ENCODE peak calls at places on chromosome 7, in five cellular contexts. T is MG63, K is BJ, C is mesendoderm, B is psoas muscle. Z is an unnamed sample.

GRCh38 chr7:100726998-100727761 is 6.2 kb upstream of the ZAN start:
- DNase-seq in T (peak), B (no peak), C (no peak), K (peak), Z (no peak)

GRCh38 chr7:47556511-47557180 is 25.3 kb downstream of the TNS3 start:
- DNase-seq in K (no peak), B (peak), C (no peak), T (peak), Z (no peak)

GRCh38 chr7:7977774-7978173 is 9.2 kb downstream of the GLCCI1 start:
- DNase-seq in K (no peak), B (no peak), T (no peak), C (no peak), Z (no peak)

GRCh38 chr7:135128931-135129330 is 18.9 kb upstream of the TMEM140 start:
- DNase-seq in B (no peak), T (no peak), K (no peak), C (no peak), Z (no peak)

GRCh38 chr7:83976302-83976701 is 218.3 kb downstream of the SEMA3A start:
- DNase-seq in B (no peak), C (peak), T (no peak), K (no peak), Z (no peak)

GRCh38 chr7:110693348-110693747 is 397.6 kb upstream of the LRRN3 start:
- DNase-seq in K (no peak), C (no peak), B (no peak), T (no peak), Z (no peak)

GRCh38 chr7:5638994-5639393 is 142.5 kb downstream of the RNF216 start:
- DNase-seq in T (no peak), C (peak), B (no peak), K (no peak), Z (no peak)

GRCh38 chr7:96675548-96675947 is 34.1 kb downstream of the SEM1 start:
- DNase-seq in C (no peak), K (no peak), T (no peak), B (no peak), Z (no peak)

GRCh38 chr7:106143711-106144347 is 31.7 kb upstream of the SYPL1 start:
- DNase-seq in C (peak), K (no peak), B (no peak), T (no peak), Z (no peak)

GRCh38 chr7:27156901-27157716 is 634 bp upstream of the HOXA7 start:
- DNase-seq in B (peak), C (no peak), T (no peak), K (no peak), Z (no peak)

GRCh38 chr7:65004575-65004974 is 1.9 kb downstream of the ERV3-1 start:
- DNase-seq in T (no peak), C (no peak), K (no peak), B (no peak), Z (no peak)

GRCh38 chr7:64999165-65000004 is 7.1 kb downstream of the ERV3-1 start:
- DNase-seq in T (no peak), B (no peak), C (peak), K (no peak), Z (no peak)

GRCh38 chr7:65006094-65006992 is at the start of gene ERV3-1:
- DNase-seq in T (peak), C (peak), B (peak), K (peak), Z (peak)

GRCh38 chr7:65001291-65001814 is 5.1 kb downstream of the ERV3-1 start:
- DNase-seq in K (no peak), B (no peak), C (no peak), T (no peak), Z (no peak)

GRCh38 chr7:65002972-65003585 is 3.4 kb downstream of the ERV3-1 start:
- DNase-seq in T (no peak), B (no peak), C (no peak), K (no peak), Z (no peak)
- H3K4me3 ChIP-seq in T (no peak), B (no peak), C (no peak), K (no peak), Z (no peak)

GRCh38 chr7:1243964-1244416 is 11.3 kb downstream of the UNCX start:
- DNase-seq in B (peak), T (no peak), K (no peak), C (no peak), Z (no peak)
- H3K4me3 ChIP-seq in B (no peak), T (no peak), K (no peak), C (no peak), Z (no peak)

DNA sequence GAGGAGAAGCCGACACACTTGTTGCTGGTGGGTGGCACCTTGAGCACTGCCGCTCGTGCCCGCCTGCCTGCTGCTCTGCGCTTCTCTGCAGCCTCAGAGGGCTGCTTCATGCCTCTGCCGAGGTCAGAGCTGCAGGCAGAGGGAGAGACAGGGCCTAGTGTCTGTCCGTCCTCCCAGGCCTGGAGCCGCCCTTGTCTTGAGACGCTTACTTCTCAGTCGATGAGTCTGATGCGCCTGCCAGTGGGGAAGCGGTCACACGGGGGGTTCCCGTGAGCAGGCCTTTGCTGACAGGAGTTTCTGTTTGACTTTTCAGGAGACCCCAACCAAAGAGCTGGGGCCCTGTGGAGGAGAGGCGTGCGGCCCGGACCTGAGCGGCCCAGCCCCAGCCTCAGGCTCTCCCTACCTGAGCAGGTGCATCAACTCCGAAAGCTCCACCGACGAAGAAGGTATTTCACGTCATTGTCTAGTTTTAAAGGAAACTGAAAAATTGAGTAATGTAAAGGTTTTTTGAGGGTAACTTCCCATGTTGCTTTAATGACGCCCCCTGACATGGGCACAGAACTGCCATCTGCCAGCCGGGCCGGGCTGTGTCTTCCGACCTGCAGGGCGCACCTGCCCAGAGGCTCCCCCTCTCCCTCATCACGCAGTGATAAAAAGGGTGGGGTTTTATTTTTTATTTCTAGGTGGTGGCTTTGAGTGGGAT is 7.8 kb upstream of the BHLHA15 start:
- DNase-seq in C (no peak), K (no peak), B (no peak), T (no peak), Z (no peak)
- H3K4me3 ChIP-seq in C (no peak), K (no peak), B (no peak), T (no peak), Z (no peak)

DNA sequence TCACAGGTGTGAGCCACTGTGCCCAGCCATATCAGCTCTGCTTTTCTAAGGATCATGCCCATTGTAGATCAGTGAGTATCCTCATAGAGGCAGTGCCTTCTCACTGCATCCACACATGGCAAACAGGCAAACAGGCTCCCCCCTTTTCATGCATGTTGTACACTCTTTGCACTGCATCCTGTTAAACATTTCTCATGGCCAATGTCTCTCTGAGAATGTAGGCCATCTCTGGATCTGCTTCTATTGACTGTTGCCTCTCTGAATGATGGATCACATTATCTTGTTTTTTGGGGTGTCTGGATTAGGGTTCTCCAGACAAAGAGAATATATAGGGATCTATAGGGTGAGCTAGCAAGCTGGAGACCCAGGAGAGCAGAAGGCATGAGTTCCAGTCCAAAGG is 13.1 kb upstream of the PPIA start:
- DNase-seq in T (no peak), K (no peak), B (no peak), C (no peak), Z (no peak)
- H3K4me3 ChIP-seq in T (no peak), K (no peak), B (no peak), C (no peak), Z (no peak)

GRCh38 chr7:36289833-36290661 is 99.6 kb upstream of the ANLN start:
- DNase-seq in B (no peak), C (no peak), T (no peak), K (no peak), Z (no peak)

GRCh38 chr7:36286688-36287087 is 103.0 kb upstream of the ANLN start:
- DNase-seq in T (no peak), K (no peak), C (no peak), B (no peak), Z (no peak)

GRCh38 chr7:36287371-36288241 is 102.1 kb upstream of the ANLN start:
- DNase-seq in K (no peak), C (no peak), B (peak), T (peak), Z (no peak)

GRCh38 chr7:36286241-36286640 is 103.4 kb upstream of the ANLN start:
- DNase-seq in K (no peak), T (no peak), B (no peak), C (no peak), Z (no peak)

DNA sequence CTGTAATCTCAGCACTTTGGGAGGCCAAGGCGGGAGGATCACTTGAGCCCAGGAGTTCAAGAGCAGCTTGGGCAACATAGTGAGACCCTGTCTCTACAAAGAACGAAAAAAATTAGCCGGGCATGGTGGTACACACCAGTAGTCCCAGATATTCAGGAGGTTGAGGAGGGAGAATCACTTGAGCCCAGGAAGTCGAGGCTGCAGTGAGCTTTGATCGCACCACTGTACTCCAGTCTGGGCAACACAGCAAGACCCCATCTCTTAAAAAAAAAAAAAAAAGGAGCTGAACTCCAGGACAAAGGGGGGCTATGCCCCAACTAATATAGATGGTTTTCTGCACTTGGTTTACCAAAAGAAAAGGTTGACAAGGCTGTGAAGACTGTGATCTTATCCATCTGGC is 101.2 kb upstream of the ANLN start:
- DNase-seq in B (no peak), T (no peak), K (no peak), C (no peak), Z (no peak)
- H3K4me3 ChIP-seq in B (no peak), T (no peak), K (no peak), C (no peak), Z (no peak)

DNA sequence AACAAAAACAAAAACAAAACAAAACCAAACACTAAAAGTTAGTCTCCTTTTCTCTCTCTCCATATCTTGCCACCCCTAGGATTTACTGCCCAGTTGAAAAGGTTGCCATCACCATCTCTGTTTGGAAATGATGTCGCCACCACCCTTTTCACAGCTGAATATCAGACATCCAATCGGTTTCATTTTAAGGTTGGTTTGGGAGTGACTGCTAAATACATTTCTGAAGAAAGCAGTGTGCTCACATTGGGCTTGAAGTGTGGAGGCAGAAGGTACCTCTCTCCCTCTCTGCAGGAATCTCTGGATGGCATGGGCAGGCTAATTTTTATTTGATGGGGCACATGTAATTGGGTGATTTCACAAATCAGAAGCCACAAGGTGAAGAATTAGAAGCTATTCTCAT is 19.9 kb downstream of the MGAM2 start:
- DNase-seq in K (no peak), C (no peak), T (no peak), B (no peak), Z (no peak)
- H3K4me3 ChIP-seq in K (no peak), C (no peak), T (no peak), B (no peak), Z (no peak)

Z was measured in left ventricle myocardium inferior.